ENCODE peak calls at places on chromosomes 7 and 10, in eight cellular contexts. T is mammary epithelial cell, F is heart right ventricle, K is prostate gland, C is stomach, D is kidney epithelial cell, J is astrocyte, N is heart left ventricle. H is an unnamed sample.
A peak's percentile ranks its signal among the peaks of the same experiment; 100 is the strongest.

GRCh38 chr10:128096486-128097199 is 29.6 kb downstream of the MKI67 start:
- DNase-seq in N (no peak), K (no peak), J (no peak), C (no peak), D (no peak), F (no peak), T (no peak), H (no peak)

GRCh38 chr7:29651467-29651866 is 87.8 kb downstream of the PRR15 start:
- DNase-seq in N (no peak), K (no peak), C (no peak), F (no peak), J (no peak), T (no peak), D (no peak), H (no peak)

GRCh38 chr10:7856685-7857084 is 38.4 kb downstream of the TAF3 start:
- DNase-seq in N (no peak), K (no peak), J (no peak), D (no peak), C (no peak), F (no peak), T (no peak), H (no peak)

GRCh38 chr7:116653646-116654045 is 18.4 kb upstream of the MET start:
- DNase-seq in J (no peak), K (peak; percentile 46), C (no peak), N (no peak), T (peak; percentile 80), F (no peak), D (no peak), H (peak; percentile 90)

GRCh38 chr7:99472561-99473314 is at the start of gene ZNF789:
- DNase-seq in F (peak; percentile 98), J (peak; percentile 88), K (peak; percentile 98), C (peak; percentile 99), D (peak; percentile 72), T (peak; percentile 96), N (peak; percentile 98), H (peak; percentile 84)

GRCh38 chr7:74655785-74656420 is 1.6 kb upstream of the GTF2I start:
- DNase-seq in K (no peak), N (no peak), F (no peak), D (no peak), T (no peak), J (no peak), C (no peak), H (no peak)

GRCh38 chr7:152899482-152900166 is 140.1 kb downstream of the ACTR3B start:
- DNase-seq in D (no peak), T (no peak), F (peak; percentile 40), N (peak; percentile 33), K (peak; percentile 68), C (peak; percentile 75), J (no peak), H (peak; percentile 15)

GRCh38 chr10:34121125-34121973 is 693.7 kb downstream of the PARD3 start:
- DNase-seq in K (no peak), J (no peak), F (no peak), D (no peak), T (no peak), N (no peak), C (no peak), H (no peak)

GRCh38 chr10:74206727-74207126 is 55.7 kb downstream of the ADK start:
- DNase-seq in C (peak; percentile 78), D (no peak), F (no peak), K (peak; percentile 64), T (peak; percentile 51), J (no peak), N (no peak), H (peak; percentile 59)

GRCh38 chr10:75972494-75973276 is 541.3 kb downstream of the LRMDA start:
- DNase-seq in F (no peak), C (no peak), T (no peak), K (no peak), J (peak; percentile 66), D (no peak), N (no peak), H (peak; percentile 32)

GRCh38 chr10:36621346-36621745 is 504.1 kb upstream of the ANKRD30A start:
- DNase-seq in J (peak; percentile 42), C (no peak), T (no peak), N (no peak), K (no peak), D (peak; percentile 52), F (no peak), H (peak; percentile 68)

DNA sequence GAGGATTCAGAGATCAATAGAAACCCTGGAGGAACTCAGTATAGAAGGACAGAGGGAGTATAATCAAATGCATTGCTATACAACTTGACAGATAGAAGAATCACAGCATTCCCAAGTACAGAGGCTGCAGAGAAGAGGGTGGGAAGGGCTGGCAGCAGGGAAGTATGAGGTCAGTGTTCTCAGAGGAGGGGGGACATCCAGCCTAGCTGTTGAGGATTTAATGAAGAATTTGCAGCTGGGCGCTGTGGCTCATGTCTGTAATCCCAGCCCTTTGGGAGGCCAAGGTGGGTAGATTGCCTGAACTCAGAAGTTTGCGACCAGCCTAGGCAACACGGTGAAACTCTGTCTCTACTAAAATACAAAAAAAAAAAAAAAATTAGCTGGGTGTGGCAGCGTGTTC is 76.0 kb downstream of the CCNY start:
- DNase-seq in T (no peak), F (no peak), C (no peak), D (no peak), J (peak; percentile 47), N (no peak), K (no peak), H (no peak)
- H3K4me3 ChIP-seq in T (no peak overlapping the region), F (no peak overlapping the region), C (no peak overlapping the region), D (no peak overlapping the region), J (no peak overlapping the region), N (no peak overlapping the region), K (no peak overlapping the region), H (no peak overlapping the region)

DNA sequence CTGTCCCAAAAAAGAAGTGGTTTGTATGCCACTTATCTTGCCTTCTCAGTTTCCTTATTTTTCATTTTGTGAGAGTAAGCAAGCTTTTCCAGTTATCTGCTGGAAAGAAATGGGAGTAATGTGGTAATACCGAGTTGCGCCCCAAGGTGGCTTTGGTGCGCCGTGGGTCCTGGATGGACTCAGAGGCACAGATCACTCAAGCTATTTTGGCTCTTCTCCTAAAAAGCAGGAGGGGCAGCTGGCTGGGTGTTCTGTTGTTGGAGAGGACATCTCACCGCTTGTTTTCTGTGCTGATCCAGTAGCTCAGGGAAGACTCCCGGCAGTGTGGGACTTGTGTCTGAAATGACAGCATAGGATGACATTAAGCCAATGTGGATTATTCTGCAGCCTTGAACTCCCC is 16.4 kb downstream of the PRKRIP1 start:
- DNase-seq in D (no peak), N (no peak), J (no peak), T (no peak), F (peak; percentile 54), C (no peak), K (peak; percentile 49), H (no peak)
- H3K36me3 ChIP-seq in D (peaks cover 5% of the 10 kb centered on the region), N (peaks cover 96% of the 10 kb centered on the region), J (peaks cover 21% of the 10 kb centered on the region), T (peaks cover 10% of the 10 kb centered on the region), F (no peaks in the 10 kb centered on the region), C (peaks cover 99% of the 10 kb centered on the region), K (peaks cover 8% of the 10 kb centered on the region), H (peaks cover 11% of the 10 kb centered on the region)

GRCh38 chr7:48009257-48009656 is 19.6 kb downstream of the SUN3 start:
- DNase-seq in C (no peak), J (no peak), T (no peak), F (no peak), D (no peak), K (no peak), N (no peak), H (no peak)
- TF ChIP-seq CTCF in C (no peak), J (no peak), T (no peak), F (no peak), D (no peak), K (no peak), N (no peak), H (no peak)

DNA sequence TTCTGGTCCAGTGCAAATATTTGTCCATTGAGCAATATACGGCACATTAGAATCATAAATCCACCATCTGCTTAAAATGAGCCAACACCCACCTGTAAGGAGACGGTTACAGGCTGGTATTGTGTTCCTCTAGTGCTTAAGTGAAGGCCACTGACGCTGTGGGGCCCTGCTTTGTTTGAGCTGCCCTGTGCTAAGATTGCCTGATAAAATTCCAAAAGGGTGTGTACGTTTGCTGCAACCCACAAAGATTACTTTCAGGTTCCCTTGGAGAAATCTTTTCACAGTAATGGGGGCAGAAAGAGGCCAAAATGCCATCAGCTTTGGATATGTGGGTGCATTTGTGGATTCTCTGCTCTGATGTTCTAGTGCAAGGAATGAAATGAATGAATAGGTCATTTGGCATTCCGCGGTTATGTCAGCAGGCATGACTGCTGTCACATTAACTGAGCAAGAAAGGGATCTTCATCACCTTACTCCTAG is 34.4 kb downstream of the AGR3 start:
- DNase-seq in J (peak; percentile 64), D (peak; percentile 32), N (no peak), F (no peak), T (peak; percentile 44), K (peak; percentile 76), C (peak; percentile 77), H (peak; percentile 68)
- H3K4me3 ChIP-seq in J (no peak overlapping the region), D (no peak overlapping the region), N (no peak overlapping the region), F (no peak overlapping the region), T (no peak overlapping the region), K (no peak overlapping the region), C (no peak overlapping the region), H (no peak overlapping the region)

H was measured in bronchial epithelial cell.